ENCODE peak calls at places on chromosome 18, in ten cellular contexts. A is heart right ventricle; L is glutamatergic neuron; R is astrocyte of the hippocampus; J is naive thymus-derived CD8-positive, alpha-beta T cell; C is prostate gland; M is lower leg skin; F is T-helper 17 cell; W is EH; X is activated T-cell treated with anti-CD3 and anti-CD28 coated beads for 1 hour. G is an unnamed sample.

GRCh38 chr18:67183398-67183797 is 333.1 kb downstream of the DSEL start:
- DNase-seq in A (no peak), L (no peak), R (no peak), J (no peak), C (no peak), M (no peak), F (no peak), W (no peak), X (no peak), G (no peak)

GRCh38 chr18:11946756-11947155 is 34.6 kb upstream of the IMPA2 start:
- DNase-seq in A (no peak), L (no peak), R (peak), J (no peak), C (no peak), M (no peak), F (no peak), W (peak), X (no peak), G (no peak)

GRCh38 chr18:79876497-79876896 is 75.0 kb downstream of the SLC66A2 start:
- DNase-seq in A (no peak), L (no peak), R (no peak), J (no peak), C (no peak), M (no peak), F (no peak), W (no peak), X (no peak), G (no peak)

GRCh38 chr18:37383036-37383788 is 182.4 kb downstream of the CELF4 start:
- DNase-seq in A (no peak), L (no peak), R (no peak), J (no peak), C (no peak), M (no peak), F (no peak), W (peak), X (no peak), G (no peak)

GRCh38 chr18:49335677-49336076 is 124.8 kb downstream of the DYM start:
- DNase-seq in A (no peak), L (peak), R (no peak), J (no peak), C (no peak), M (no peak), F (no peak), W (no peak), X (no peak), G (no peak)

GRCh38 chr18:64699116-64699515 is 550.2 kb upstream of the LINC00305 start:
- DNase-seq in A (no peak), L (no peak), R (no peak), J (no peak), C (no peak), M (no peak), F (no peak), W (no peak), X (no peak), G (no peak)

GRCh38 chr18:35415511-35416427 is 38.6 kb upstream of the ZNF396 start:
- DNase-seq in A (no peak), L (no peak), R (no peak), J (no peak), C (no peak), M (no peak), F (no peak), W (peak), X (no peak), G (no peak)

GRCh38 chr18:13289501-13290205 is 71.1 kb downstream of the LDLRAD4 start:
- DNase-seq in A (no peak), L (no peak), R (no peak), J (no peak), C (no peak), M (no peak), F (no peak), W (peak), X (no peak), G (no peak)